ENCODE peak calls at places on chromosome 11, in nine cellular contexts. One of them, this sample, is unnamed.
A peak's percentile ranks its signal among the peaks of the same experiment; 100 is the strongest.

GRCh38 chr11:111012497-111012896 is 233.0 kb upstream of the POU2AF2 start:
- DNase-seq in fibroblast of pulmonary artery: no peak
- DNase-seq in cardiac muscle cell: no peak
- DNase-seq in neural progenitor cell: no peak
- DNase-seq in epithelial cell of esophagus: peak; percentile 66
- DNase-seq in BJ: no peak
- DNase-seq in esophagus muscularis mucosa: no peak
- DNase-seq in AG09319: no peak
- DNase-seq in IMR-90: no peak
- DNase-seq in this sample: no peak

GRCh38 chr11:93476796-93477195 is 66.4 kb downstream of the SMCO4 start:
- DNase-seq in epithelial cell of esophagus: peak; percentile 95
- DNase-seq in BJ: no peak
- DNase-seq in fibroblast of pulmonary artery: peak; percentile 26
- DNase-seq in neural progenitor cell: no peak
- DNase-seq in IMR-90: peak; percentile 91
- DNase-seq in esophagus muscularis mucosa: peak; percentile 53
- DNase-seq in cardiac muscle cell: no peak
- DNase-seq in AG09319: peak; percentile 20
- DNase-seq in this sample: no peak

GRCh38 chr11:60852060-60852638 is 3.6 kb downstream of the PTGDR2 start:
- DNase-seq in BJ: no peak
- DNase-seq in IMR-90: no peak
- DNase-seq in esophagus muscularis mucosa: no peak
- DNase-seq in cardiac muscle cell: no peak
- DNase-seq in neural progenitor cell: no peak
- DNase-seq in AG09319: no peak
- DNase-seq in fibroblast of pulmonary artery: no peak
- DNase-seq in epithelial cell of esophagus: no peak
- DNase-seq in this sample: no peak

GRCh38 chr11:44133335-44133946 is 38.0 kb downstream of the EXT2 start:
- DNase-seq in IMR-90: peak; percentile 59
- DNase-seq in fibroblast of pulmonary artery: peak; percentile 72
- DNase-seq in AG09319: no peak
- DNase-seq in cardiac muscle cell: peak; percentile 73
- DNase-seq in epithelial cell of esophagus: peak; percentile 42
- DNase-seq in esophagus muscularis mucosa: no peak
- DNase-seq in BJ: no peak
- DNase-seq in neural progenitor cell: peak; percentile 61
- DNase-seq in this sample: no peak

GRCh38 chr11:61021661-61022212 is 50.3 kb downstream of the CD6 start:
- DNase-seq in BJ: no peak
- DNase-seq in AG09319: no peak
- DNase-seq in esophagus muscularis mucosa: no peak
- DNase-seq in IMR-90: no peak
- DNase-seq in cardiac muscle cell: no peak
- DNase-seq in neural progenitor cell: peak; percentile 54
- DNase-seq in epithelial cell of esophagus: peak; percentile 38
- DNase-seq in fibroblast of pulmonary artery: no peak
- DNase-seq in this sample: no peak

GRCh38 chr11:12451179-12451814 is 73.9 kb downstream of the PARVA start:
- DNase-seq in esophagus muscularis mucosa: no peak
- DNase-seq in BJ: no peak
- DNase-seq in fibroblast of pulmonary artery: no peak
- DNase-seq in cardiac muscle cell: no peak
- DNase-seq in neural progenitor cell: no peak
- DNase-seq in epithelial cell of esophagus: no peak
- DNase-seq in AG09319: no peak
- DNase-seq in IMR-90: no peak
- DNase-seq in this sample: no peak

GRCh38 chr11:124752471-124753100 is 531 bp upstream of the VSIG2 start:
- DNase-seq in epithelial cell of esophagus: no peak
- DNase-seq in esophagus muscularis mucosa: no peak
- DNase-seq in BJ: no peak
- DNase-seq in AG09319: no peak
- DNase-seq in cardiac muscle cell: no peak
- DNase-seq in neural progenitor cell: no peak
- DNase-seq in IMR-90: no peak
- DNase-seq in fibroblast of pulmonary artery: no peak
- DNase-seq in this sample: no peak

GRCh38 chr11:78659326-78660319 is 85.0 kb upstream of the NARS2 start:
- DNase-seq in cardiac muscle cell: no peak
- DNase-seq in neural progenitor cell: no peak
- DNase-seq in AG09319: no peak
- DNase-seq in BJ: no peak
- DNase-seq in epithelial cell of esophagus: peak; percentile 87
- DNase-seq in fibroblast of pulmonary artery: no peak
- DNase-seq in IMR-90: no peak
- DNase-seq in esophagus muscularis mucosa: no peak
- DNase-seq in this sample: no peak

GRCh38 chr11:708511-708910 is 2.5 kb downstream of the EPS8L2 start:
- DNase-seq in epithelial cell of esophagus: no peak
- DNase-seq in fibroblast of pulmonary artery: no peak
- DNase-seq in cardiac muscle cell: no peak
- DNase-seq in BJ: no peak
- DNase-seq in neural progenitor cell: no peak
- DNase-seq in IMR-90: no peak
- DNase-seq in AG09319: no peak
- DNase-seq in esophagus muscularis mucosa: no peak
- DNase-seq in this sample: no peak

DNA sequence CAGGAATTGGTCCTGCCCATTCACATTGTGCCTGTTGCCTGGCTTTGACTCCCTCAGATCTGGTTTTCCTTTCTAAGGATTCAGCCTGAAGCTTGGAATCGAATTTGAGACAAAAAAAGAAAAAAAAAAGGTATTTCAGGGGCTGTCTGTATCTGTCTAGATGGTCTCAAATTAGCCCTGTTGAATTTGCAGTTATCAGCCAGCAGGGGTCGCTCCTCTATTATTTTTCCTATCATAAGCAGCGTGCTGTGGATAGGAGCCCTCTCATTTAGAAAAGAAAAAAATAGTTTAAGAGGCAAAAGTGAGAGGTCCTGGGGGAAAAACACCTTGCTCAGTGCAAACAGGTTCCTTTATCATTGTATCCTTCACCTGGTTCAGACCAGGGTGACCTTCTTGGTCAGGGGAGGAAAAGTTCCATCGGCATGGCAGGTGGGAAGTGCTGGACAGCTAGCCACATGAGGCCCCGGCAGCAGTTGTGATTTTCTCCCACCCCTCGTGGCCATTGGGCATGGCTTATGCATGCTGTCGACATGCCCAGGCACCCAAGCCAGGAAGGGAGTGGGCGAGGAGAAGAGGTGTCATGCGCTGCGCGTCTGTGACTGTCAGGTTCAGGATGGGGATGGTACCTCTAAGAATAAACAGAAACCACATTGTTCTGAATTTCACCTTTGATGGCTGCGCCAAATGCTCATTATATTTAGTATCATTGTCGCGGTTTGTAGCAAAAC is 13.1 kb downstream of the OR5AK2 start:
- DNase-seq in epithelial cell of esophagus: peak; percentile 6
- DNase-seq in cardiac muscle cell: peak; percentile 14
- DNase-seq in fibroblast of pulmonary artery: peak; percentile 42
- DNase-seq in esophagus muscularis mucosa: no peak
- DNase-seq in BJ: no peak
- DNase-seq in neural progenitor cell: no peak
- DNase-seq in AG09319: no peak
- DNase-seq in IMR-90: peak; percentile 21
- DNase-seq in this sample: no peak
- TF ChIP-seq CTCF in epithelial cell of esophagus: no peak
- TF ChIP-seq CTCF in cardiac muscle cell: peak; percentile 41
- TF ChIP-seq CTCF in fibroblast of pulmonary artery: peak; percentile 43
- TF ChIP-seq CTCF in esophagus muscularis mucosa: no peak
- TF ChIP-seq CTCF in BJ: peak; percentile 48
- TF ChIP-seq CTCF in neural progenitor cell: peak; percentile 48
- TF ChIP-seq CTCF in AG09319: peak; percentile 42
- TF ChIP-seq CTCF in IMR-90: peak; percentile 72
- TF ChIP-seq CTCF in this sample: peak; percentile 32

DNA sequence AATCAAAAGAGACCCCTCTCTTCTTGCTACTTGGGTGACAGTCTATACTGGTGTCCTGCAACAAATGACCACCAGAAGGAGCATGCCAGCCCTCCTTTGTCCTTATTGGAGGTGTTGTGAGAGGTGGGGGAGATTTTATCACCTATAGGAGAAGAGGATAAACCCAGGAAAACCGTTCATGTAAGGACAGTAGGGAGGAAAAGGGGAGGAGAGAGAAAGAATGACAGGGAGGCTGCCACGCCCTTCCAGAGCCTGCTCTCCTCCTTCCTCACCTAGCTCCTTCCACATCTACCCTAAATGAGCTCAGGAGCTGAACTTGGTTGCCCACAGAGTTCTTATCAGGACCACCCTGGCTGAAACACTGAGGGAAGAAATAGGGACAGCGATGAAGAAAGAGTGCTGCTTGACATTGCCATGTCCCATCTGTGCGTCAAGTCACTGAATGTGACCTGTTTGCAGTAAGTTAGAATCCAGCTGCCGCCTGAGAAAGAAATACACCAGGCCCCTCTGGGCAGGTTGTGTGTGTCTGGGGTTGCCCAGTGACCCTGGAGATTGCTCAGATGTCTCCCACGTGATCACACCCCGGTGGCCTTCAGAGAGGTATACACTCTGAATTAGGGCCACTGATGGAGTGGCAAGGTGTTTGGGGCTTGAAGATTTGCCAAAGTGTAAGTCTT is 40.4 kb upstream of the ETS1 start:
- DNase-seq in IMR-90: no peak
- DNase-seq in fibroblast of pulmonary artery: no peak
- DNase-seq in AG09319: no peak
- DNase-seq in neural progenitor cell: no peak
- DNase-seq in BJ: no peak
- DNase-seq in esophagus muscularis mucosa: peak; percentile 57
- DNase-seq in epithelial cell of esophagus: no peak
- DNase-seq in cardiac muscle cell: no peak
- DNase-seq in this sample: no peak
- TF ChIP-seq CTCF in IMR-90: peak; percentile 2
- TF ChIP-seq CTCF in fibroblast of pulmonary artery: peak; percentile 11
- TF ChIP-seq CTCF in AG09319: no peak
- TF ChIP-seq CTCF in neural progenitor cell: peak; percentile 5
- TF ChIP-seq CTCF in BJ: no peak
- TF ChIP-seq CTCF in esophagus muscularis mucosa: no peak
- TF ChIP-seq CTCF in epithelial cell of esophagus: no peak
- TF ChIP-seq CTCF in cardiac muscle cell: no peak
- TF ChIP-seq CTCF in this sample: no peak

DNA sequence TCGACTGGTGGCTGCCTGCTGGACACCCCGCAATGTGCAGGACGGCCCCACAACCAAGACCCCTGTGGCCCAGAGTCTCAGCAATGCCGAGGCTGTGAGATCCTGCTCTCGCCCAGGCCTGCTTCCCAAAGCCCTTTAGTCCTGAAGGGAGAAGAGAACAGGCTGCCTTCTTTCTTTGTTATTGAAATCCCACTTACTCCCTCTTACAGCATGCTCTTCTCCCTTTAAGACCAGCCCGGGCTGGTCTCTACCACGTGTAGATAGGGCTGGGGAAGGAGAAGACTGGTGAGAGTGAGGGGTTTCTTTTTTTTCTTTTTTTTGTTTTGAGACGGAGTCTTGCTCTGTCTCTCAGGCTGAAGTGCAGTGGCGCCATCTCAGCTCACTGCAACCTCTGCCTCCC is 21.3 kb downstream of the TMEM45B start:
- DNase-seq in fibroblast of pulmonary artery: no peak
- DNase-seq in AG09319: no peak
- DNase-seq in BJ: no peak
- DNase-seq in IMR-90: no peak
- DNase-seq in epithelial cell of esophagus: no peak
- DNase-seq in neural progenitor cell: no peak
- DNase-seq in esophagus muscularis mucosa: no peak
- DNase-seq in cardiac muscle cell: no peak
- DNase-seq in this sample: no peak
- TF ChIP-seq CTCF in fibroblast of pulmonary artery: no peak
- TF ChIP-seq CTCF in AG09319: no peak
- TF ChIP-seq CTCF in BJ: no peak
- TF ChIP-seq CTCF in IMR-90: no peak
- TF ChIP-seq CTCF in epithelial cell of esophagus: no peak
- TF ChIP-seq CTCF in neural progenitor cell: no peak
- TF ChIP-seq CTCF in esophagus muscularis mucosa: no peak
- TF ChIP-seq CTCF in cardiac muscle cell: no peak
- TF ChIP-seq CTCF in this sample: no peak

GRCh38 chr11:126438272-126438671 is 82.8 kb downstream of the ST3GAL4 start:
- DNase-seq in cardiac muscle cell: peak; percentile 26
- DNase-seq in BJ: no peak
- DNase-seq in esophagus muscularis mucosa: no peak
- DNase-seq in IMR-90: no peak
- DNase-seq in fibroblast of pulmonary artery: no peak
- DNase-seq in epithelial cell of esophagus: no peak
- DNase-seq in AG09319: no peak
- DNase-seq in neural progenitor cell: no peak
- DNase-seq in this sample: no peak
- TF ChIP-seq CTCF in cardiac muscle cell: no peak
- TF ChIP-seq CTCF in BJ: no peak
- TF ChIP-seq CTCF in esophagus muscularis mucosa: no peak
- TF ChIP-seq CTCF in IMR-90: no peak
- TF ChIP-seq CTCF in fibroblast of pulmonary artery: no peak
- TF ChIP-seq CTCF in epithelial cell of esophagus: no peak
- TF ChIP-seq CTCF in AG09319: no peak
- TF ChIP-seq CTCF in neural progenitor cell: no peak
- TF ChIP-seq CTCF in this sample: no peak

DNA sequence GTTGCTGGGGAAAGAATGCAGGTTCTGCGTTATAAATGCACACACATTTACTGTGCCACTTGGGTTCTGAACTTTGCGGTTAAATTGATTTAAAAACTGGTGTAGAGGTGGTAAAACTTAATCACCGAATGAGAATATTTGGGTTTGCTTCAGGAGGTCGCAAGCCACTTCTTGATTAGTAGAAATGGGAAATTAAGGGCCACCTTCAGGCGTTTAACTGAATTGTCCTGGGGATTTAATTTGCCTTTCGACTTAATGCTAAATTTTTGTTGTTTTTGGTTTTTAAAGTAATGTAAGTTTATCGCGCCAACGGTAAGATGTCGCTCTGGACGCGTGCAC is 460 bp upstream of the NCR3LG1 start:
- DNase-seq in esophagus muscularis mucosa: no peak
- DNase-seq in BJ: no peak
- DNase-seq in IMR-90: no peak
- DNase-seq in cardiac muscle cell: no peak
- DNase-seq in fibroblast of pulmonary artery: no peak
- DNase-seq in neural progenitor cell: no peak
- DNase-seq in epithelial cell of esophagus: no peak
- DNase-seq in AG09319: no peak
- DNase-seq in this sample: no peak
- TF ChIP-seq CTCF in esophagus muscularis mucosa: peak; percentile 5
- TF ChIP-seq CTCF in BJ: peak; percentile 33
- TF ChIP-seq CTCF in IMR-90: peak; percentile 16
- TF ChIP-seq CTCF in cardiac muscle cell: peak; percentile 25
- TF ChIP-seq CTCF in fibroblast of pulmonary artery: peak; percentile 23
- TF ChIP-seq CTCF in neural progenitor cell: peak; percentile 34
- TF ChIP-seq CTCF in epithelial cell of esophagus: peak; percentile 36
- TF ChIP-seq CTCF in AG09319: peak; percentile 3
- TF ChIP-seq CTCF in this sample: peak; percentile 32